ENCODE peak calls at places on chromosomes 2 and 18, in eight cellular contexts. One of them, this sample, is unnamed.

GRCh38 chr18:76528477-76529432 is 33.7 kb upstream of the ZNF516 start:
- DNase-seq in midbrain: no peak
- DNase-seq in activated naive CD4-positive, alpha-beta T cell treated with anti-CD3 and anti-CD28 coated beads, Interleukin-2, amount 50 U/mL, for 72 hours: no peak
- DNase-seq in T-helper 2 cell: no peak
- DNase-seq in T-cell: no peak
- DNase-seq in mesendoderm: peak; percentile 36
- DNase-seq in GM12891: no peak
- DNase-seq in lower lobe of right lung: no peak
- DNase-seq in this sample: no peak

GRCh38 chr2:137199751-137200150 is 434.4 kb downstream of the THSD7B start:
- DNase-seq in lower lobe of right lung: no peak
- DNase-seq in activated naive CD4-positive, alpha-beta T cell treated with anti-CD3 and anti-CD28 coated beads, Interleukin-2, amount 50 U/mL, for 72 hours: no peak
- DNase-seq in T-helper 2 cell: no peak
- DNase-seq in midbrain: no peak
- DNase-seq in T-cell: no peak
- DNase-seq in GM12891: no peak
- DNase-seq in mesendoderm: no peak
- DNase-seq in this sample: no peak

GRCh38 chr18:79454034-79454735 is 58.5 kb downstream of the NFATC1 start:
- DNase-seq in activated naive CD4-positive, alpha-beta T cell treated with anti-CD3 and anti-CD28 coated beads, Interleukin-2, amount 50 U/mL, for 72 hours: no peak
- DNase-seq in mesendoderm: no peak
- DNase-seq in T-cell: no peak
- DNase-seq in midbrain: no peak
- DNase-seq in lower lobe of right lung: no peak
- DNase-seq in GM12891: no peak
- DNase-seq in T-helper 2 cell: no peak
- DNase-seq in this sample: no peak

GRCh38 chr2:65366595-65367125 is 65.7 kb downstream of the SPRED2 start:
- DNase-seq in T-cell: no peak
- DNase-seq in midbrain: no peak
- DNase-seq in T-helper 2 cell: peak; percentile 27
- DNase-seq in lower lobe of right lung: no peak
- DNase-seq in mesendoderm: peak; percentile 73
- DNase-seq in GM12891: no peak
- DNase-seq in activated naive CD4-positive, alpha-beta T cell treated with anti-CD3 and anti-CD28 coated beads, Interleukin-2, amount 50 U/mL, for 72 hours: no peak
- DNase-seq in this sample: no peak

GRCh38 chr2:154093856-154094255 is 222.1 kb downstream of the GALNT13 start:
- DNase-seq in lower lobe of right lung: no peak
- DNase-seq in midbrain: no peak
- DNase-seq in activated naive CD4-positive, alpha-beta T cell treated with anti-CD3 and anti-CD28 coated beads, Interleukin-2, amount 50 U/mL, for 72 hours: no peak
- DNase-seq in mesendoderm: no peak
- DNase-seq in T-helper 2 cell: no peak
- DNase-seq in GM12891: no peak
- DNase-seq in T-cell: no peak
- DNase-seq in this sample: no peak

GRCh38 chr2:74103763-74104162 is 43.9 kb downstream of the BOLA3 start:
- DNase-seq in mesendoderm: no peak
- DNase-seq in GM12891: no peak
- DNase-seq in T-helper 2 cell: no peak
- DNase-seq in lower lobe of right lung: no peak
- DNase-seq in activated naive CD4-positive, alpha-beta T cell treated with anti-CD3 and anti-CD28 coated beads, Interleukin-2, amount 50 U/mL, for 72 hours: no peak
- DNase-seq in midbrain: no peak
- DNase-seq in T-cell: no peak
- DNase-seq in this sample: no peak

GRCh38 chr2:66683599-66683998 is 248.7 kb downstream of the MEIS1 start:
- DNase-seq in T-cell: no peak
- DNase-seq in activated naive CD4-positive, alpha-beta T cell treated with anti-CD3 and anti-CD28 coated beads, Interleukin-2, amount 50 U/mL, for 72 hours: no peak
- DNase-seq in GM12891: no peak
- DNase-seq in lower lobe of right lung: no peak
- DNase-seq in mesendoderm: no peak
- DNase-seq in T-helper 2 cell: no peak
- DNase-seq in midbrain: no peak
- DNase-seq in this sample: no peak

GRCh38 chr2:232563580-232563979 is 13.1 kb downstream of the EIF4E2 start:
- DNase-seq in T-helper 2 cell: peak; percentile 79
- DNase-seq in activated naive CD4-positive, alpha-beta T cell treated with anti-CD3 and anti-CD28 coated beads, Interleukin-2, amount 50 U/mL, for 72 hours: no peak
- DNase-seq in T-cell: no peak
- DNase-seq in mesendoderm: no peak
- DNase-seq in lower lobe of right lung: no peak
- DNase-seq in GM12891: no peak
- DNase-seq in midbrain: no peak
- DNase-seq in this sample: no peak

GRCh38 chr18:72456802-72457201 is 87.3 kb downstream of the CBLN2 start:
- DNase-seq in T-cell: no peak
- DNase-seq in mesendoderm: no peak
- DNase-seq in lower lobe of right lung: no peak
- DNase-seq in activated naive CD4-positive, alpha-beta T cell treated with anti-CD3 and anti-CD28 coated beads, Interleukin-2, amount 50 U/mL, for 72 hours: no peak
- DNase-seq in GM12891: no peak
- DNase-seq in T-helper 2 cell: no peak
- DNase-seq in midbrain: no peak
- DNase-seq in this sample: no peak

GRCh38 chr2:189609423-189609816 is 28.8 kb upstream of the SLC40A1 start:
- DNase-seq in midbrain: no peak
- DNase-seq in mesendoderm: no peak
- DNase-seq in T-cell: no peak
- DNase-seq in GM12891: no peak
- DNase-seq in lower lobe of right lung: no peak
- DNase-seq in activated naive CD4-positive, alpha-beta T cell treated with anti-CD3 and anti-CD28 coated beads, Interleukin-2, amount 50 U/mL, for 72 hours: no peak
- DNase-seq in T-helper 2 cell: no peak
- DNase-seq in this sample: no peak